ENCODE peak calls at places on chromosomes 13 and 19, in four cellular contexts. N is Panc1, D is AG04449, A is tibial artery. B is an unnamed sample.

GRCh38 chr13:80558074-80558473 is 217.1 kb upstream of the SPRY2 start:
- DNase-seq in N (no peak), D (no peak), A (no peak), B (no peak)

GRCh38 chr19:6743071-6743470 is 3.6 kb downstream of the TRIP10 start:
- DNase-seq in N (no peak), D (no peak), A (no peak), B (no peak)

GRCh38 chr13:42418184-42418583 is 146.2 kb downstream of the AKAP11 start:
- DNase-seq in N (no peak), D (no peak), A (no peak), B (no peak)

GRCh38 chr19:30391554-30392551 is 19.7 kb downstream of the ZNF536 start:
- DNase-seq in N (no peak), D (peak; percentile 5), A (no peak), B (peak; percentile 67)

GRCh38 chr19:28309072-28309471 is 903.9 kb downstream of the UQCRFS1 start:
- DNase-seq in N (no peak), D (no peak), A (no peak), B (no peak)

GRCh38 chr19:53597023-53597422 is 34.8 kb upstream of the DPRX start:
- DNase-seq in N (no peak), D (no peak), A (no peak), B (no peak)

GRCh38 chr19:47377208-47377701 is 28.1 kb downstream of the DHX34 start:
- DNase-seq in N (no peak), D (no peak), A (no peak), B (no peak)

GRCh38 chr13:47932953-47933687 is 68.0 kb downstream of the SUCLA2 start:
- DNase-seq in N (no peak), D (no peak), A (no peak), B (no peak)

GRCh38 chr19:28578786-28579505 is 634.0 kb downstream of the UQCRFS1 start:
- DNase-seq in N (no peak), D (no peak), A (no peak), B (no peak)

GRCh38 chr13:31195616-31196015 is 4.2 kb upstream of the B3GLCT start:
- DNase-seq in N (no peak), D (no peak), A (no peak), B (no peak)

GRCh38 chr13:37202264-37202663 is 96.8 kb upstream of the CSNK1A1L start:
- DNase-seq in N (no peak), D (no peak), A (no peak), B (no peak)

GRCh38 chr13:65914707-65915106 is 1315.4 kb downstream of the PCDH9 start:
- DNase-seq in N (no peak), D (peak; percentile 33), A (no peak), B (no peak)

GRCh38 chr19:46717034-46717715 is at the start of gene PRKD2:
- DNase-seq in N (no peak), D (no peak), A (peak; percentile 85), B (peak; percentile 35)

GRCh38 chr19:4149518-4150288 is 3.7 kb upstream of the CREB3L3 start:
- DNase-seq in N (no peak), D (no peak), A (no peak), B (no peak)

GRCh38 chr13:110099922-110100321 is 207.0 kb downstream of the COL4A1 start:
- DNase-seq in N (no peak), D (no peak), A (no peak), B (no peak)

GRCh38 chr19:2043864-2044708 is 7.0 kb downstream of the MKNK2 start:
- DNase-seq in N (no peak), D (no peak), A (no peak), B (no peak)

GRCh38 chr13:79445968-79446645 is 34.8 kb upstream of the NDFIP2 start:
- DNase-seq in N (no peak), D (no peak), A (no peak), B (no peak)

GRCh38 chr13:25654332-25654731 is 282.6 kb downstream of the ATP8A2 start:
- DNase-seq in N (no peak), D (no peak), A (no peak), B (no peak)

GRCh38 chr13:42373048-42373812 is 101.3 kb downstream of the AKAP11 start:
- DNase-seq in N (no peak), D (no peak), A (no peak), B (no peak)

GRCh38 chr13:98504029-98504351 is 72.9 kb downstream of the STK24 start:
- DNase-seq in N (no peak), D (no peak), A (no peak), B (no peak)

GRCh38 chr13:41052441-41052840 is 8.9 kb upstream of the WBP4 start:
- DNase-seq in N (no peak), D (no peak), A (no peak), B (no peak)

GRCh38 chr13:24081388-24081787 is 79.1 kb upstream of the SPATA13 start:
- DNase-seq in N (no peak), D (no peak), A (no peak), B (no peak)

GRCh38 chr19:33302175-33302973 is at the start of gene CEBPA:
- DNase-seq in N (no peak), D (no peak), A (peak; percentile 61), B (no peak)

GRCh38 chr13:20847298-20847697 is 55.2 kb downstream of the XPO4 start:
- DNase-seq in N (no peak), D (no peak), A (no peak), B (no peak)

GRCh38 chr19:1001538-1002166 is 1.4 kb downstream of the GRIN3B start:
- DNase-seq in N (no peak), D (no peak), A (no peak), B (no peak)

GRCh38 chr13:68523838-68524424 is 1293.8 kb upstream of the PCDH9 start:
- DNase-seq in N (no peak), D (no peak), A (no peak), B (no peak)

DNA sequence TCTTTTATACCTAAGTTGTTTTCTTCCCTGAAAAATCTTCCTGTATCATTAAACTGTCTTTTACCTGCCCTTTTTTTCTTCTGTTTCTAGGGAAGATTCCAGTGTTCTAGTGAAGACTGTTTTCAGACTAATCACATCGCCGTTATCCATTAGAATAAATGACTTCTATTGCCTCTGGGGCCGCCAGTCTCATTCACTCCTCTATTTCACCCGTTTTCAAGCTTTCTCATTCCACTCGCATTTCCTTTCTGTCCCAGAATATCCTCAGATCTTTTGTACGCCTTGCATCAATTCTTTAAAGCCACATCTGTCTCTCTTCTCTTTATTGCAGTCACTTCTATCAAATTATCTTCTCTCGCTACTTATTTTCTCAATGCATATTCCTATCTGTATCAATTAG is 1035.6 kb upstream of the MIR17HG start:
- DNase-seq in N (no peak), D (no peak), A (no peak), B (no peak)
- TF ChIP-seq CTCF in N (no peak), D (no peak), A (no peak), B (no peak)

DNA sequence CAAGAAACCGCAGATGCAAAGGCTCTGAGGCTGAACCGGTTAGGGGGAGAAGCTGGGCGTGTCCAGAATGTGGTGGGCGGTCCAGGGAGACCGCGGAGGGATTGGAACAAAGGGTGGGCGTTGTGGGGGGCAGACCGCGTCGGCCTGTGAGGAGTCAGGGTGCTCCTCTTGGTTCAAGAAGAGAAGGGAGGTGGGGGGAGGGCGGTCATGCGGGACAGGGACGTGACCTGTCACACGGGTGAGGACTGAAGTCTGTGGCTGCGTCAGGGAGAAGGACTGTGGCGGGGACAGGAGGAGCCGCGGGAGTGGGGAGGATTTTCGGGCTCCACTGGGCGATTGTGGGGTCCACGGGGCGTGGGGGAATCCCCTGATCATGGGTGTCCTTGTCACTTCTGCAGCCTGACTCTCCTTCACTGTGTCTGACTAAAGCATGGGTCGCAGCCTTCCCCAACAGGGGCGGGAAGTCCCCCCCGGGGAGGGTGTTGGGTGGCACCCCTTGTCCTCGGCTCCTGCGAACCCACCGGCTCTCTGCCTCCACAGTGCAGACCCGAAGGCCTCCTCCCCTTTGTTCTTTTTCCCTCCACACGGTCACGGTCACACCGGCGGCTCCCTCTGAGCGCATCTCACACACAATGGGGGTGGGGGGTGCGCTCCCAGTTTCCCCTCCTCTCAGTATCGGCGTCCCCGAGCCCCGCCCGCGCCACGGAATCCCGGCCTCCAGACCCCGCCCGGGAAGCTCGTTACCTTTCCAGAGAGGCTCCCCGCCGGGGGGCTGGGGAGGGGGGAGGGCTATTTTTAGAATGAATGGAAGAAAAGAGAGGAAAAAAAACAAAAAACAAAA is 16.4 kb upstream of the KCNN1 start:
- DNase-seq in N (no peak), D (no peak), A (no peak), B (no peak)
- H3K4me3 ChIP-seq in N (peak overlapping the region; percentile 21), D (no peak overlapping the region), A (no peak overlapping the region), B (no peak overlapping the region)

DNA sequence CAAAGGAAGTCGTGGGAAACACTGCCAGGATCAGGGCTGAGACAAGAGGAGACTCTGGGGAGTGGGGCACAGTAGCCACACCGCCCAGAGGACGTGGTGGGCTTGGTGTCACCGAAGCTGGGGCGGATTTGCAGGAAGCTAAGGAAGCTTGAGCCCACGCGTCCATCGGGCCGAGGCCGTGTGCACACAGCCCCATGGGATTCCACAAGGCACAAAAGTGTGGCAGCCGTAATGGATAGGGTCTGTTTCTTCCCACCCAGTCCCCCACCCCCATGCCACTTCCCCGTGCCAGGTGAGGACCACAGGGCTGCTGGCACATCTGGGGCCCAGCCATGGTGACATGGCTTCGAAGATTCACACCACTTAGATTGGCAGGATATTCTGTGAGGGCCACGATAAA is 153.2 kb upstream of the SPACA7 start:
- DNase-seq in N (no peak), D (no peak), A (no peak), B (no peak)
- TF ChIP-seq CTCF in N (no peak), D (no peak), A (no peak), B (no peak)

GRCh38 chr19:13938361-13939027 is at the start of gene PODNL1:
- DNase-seq in N (no peak), D (peak; percentile 47), A (peak; percentile 68), B (peak; percentile 19)
- H3K4me3 ChIP-seq in N (peak within 1 kb of the TSS; percentile 32), D (peak within 1 kb of the TSS; percentile 68), A (peak within 1 kb of the TSS; percentile 44), B (peak within 1 kb of the TSS; percentile 41)

GRCh38 chr19:56567274-56568120 is at the start of gene ZNF470:
- DNase-seq in N (no peak), D (peak; percentile 51), A (peak; percentile 96), B (peak; percentile 68)

GRCh38 chr19:56562766-56563165 is 4.5 kb upstream of the ZNF470 start:
- DNase-seq in N (no peak), D (no peak), A (no peak), B (no peak)

GRCh38 chr19:56566904-56567273 is 379 bp upstream of the ZNF470 start:
- DNase-seq in N (no peak), D (no peak), A (peak; percentile 32), B (no peak)
- TF ChIP-seq CTCF in N (no peak), D (no peak), A (no peak), B (no peak)

GRCh38 chr19:48935864-48936263 is 2.4 kb downstream of the DHDH start:
- DNase-seq in N (no peak), D (no peak), A (no peak), B (no peak)

GRCh38 chr19:48938256-48938655 is 4.8 kb downstream of the DHDH start:
- DNase-seq in N (no peak), D (no peak), A (no peak), B (no peak)

GRCh38 chr19:48928164-48929005 is 5.1 kb upstream of the DHDH start:
- DNase-seq in N (no peak), D (no peak), A (no peak), B (no peak)

GRCh38 chr19:48934837-48935236 is 1.3 kb downstream of the DHDH start:
- DNase-seq in N (no peak), D (no peak), A (no peak), B (no peak)

GRCh38 chr19:48933382-48933932 is at the start of gene DHDH:
- DNase-seq in N (peak; percentile 33), D (no peak), A (peak; percentile 51), B (no peak)
- H3K4me3 ChIP-seq in N (peak within 1 kb of the TSS; percentile 48), D (peak within 1 kb of the TSS; percentile 65), A (peak within 1 kb of the TSS; percentile 43), B (peak within 1 kb of the TSS; percentile 45)

B was measured in astrocyte of the cerebellum.